ENCODE peak calls at places on chromosome 4, in five cellular contexts. Z, C, P, E and W are unnamed samples.

GRCh38 chr4:273312-274017 is 31.8 kb downstream of the ZNF732 start:
- DNase-seq in P (no peak), Z (no peak), E (no peak), C (no peak), W (no peak)

GRCh38 chr4:149553959-149554520 is 261.6 kb downstream of the IQCM start:
- DNase-seq in E (no peak), Z (no peak), P (no peak), C (no peak), W (no peak)

GRCh38 chr4:44120646-44121045 is 328.0 kb downstream of the KCTD8 start:
- DNase-seq in E (no peak), Z (no peak), P (no peak), C (no peak), W (no peak)

GRCh38 chr4:73092868-73093267 is 23.4 kb upstream of the COX18 start:
- DNase-seq in E (no peak), Z (no peak), P (no peak), C (no peak), W (no peak)

GRCh38 chr4:70637239-70637920 is 8.8 kb downstream of the ENAM start:
- DNase-seq in Z (no peak), C (no peak), E (no peak), P (no peak), W (no peak)

GRCh38 chr4:110033994-110034393 is 121.3 kb downstream of the EGF start:
- DNase-seq in Z (no peak), E (no peak), C (no peak), P (no peak), W (no peak)

GRCh38 chr4:90211174-90211573 is 84.0 kb downstream of the CCSER1 start:
- DNase-seq in P (no peak), E (no peak), Z (no peak), C (no peak), W (no peak)

GRCh38 chr4:169968999-169969398 is 57.2 kb downstream of the MFAP3L start:
- DNase-seq in P (no peak), E (no peak), C (no peak), Z (no peak), W (no peak)

GRCh38 chr4:14110407-14110806 is 482.9 kb upstream of the BOD1L1 start:
- DNase-seq in P (no peak), C (no peak), Z (no peak), E (no peak), W (no peak)

GRCh38 chr4:53558061-53558801 is 33.1 kb downstream of the LNX1 start:
- DNase-seq in E (no peak), Z (no peak), P (no peak), C (peak), W (no peak)

GRCh38 chr4:142817442-142817841 is 28.7 kb downstream of the INPP4B start:
- DNase-seq in P (peak), C (no peak), Z (peak), E (no peak), W (no peak)

GRCh38 chr4:183096276-183096965 is 2.6 kb upstream of the WWC2 start:
- DNase-seq in E (no peak), C (no peak), P (no peak), Z (no peak), W (no peak)

GRCh38 chr4:62644372-62644771 is 1444.2 kb downstream of the ADGRL3 start:
- DNase-seq in C (no peak), Z (no peak), P (peak), E (no peak), W (no peak)

GRCh38 chr4:41258783-41259182 is 2.1 kb downstream of the UCHL1 start:
- DNase-seq in P (peak), E (no peak), Z (no peak), C (peak), W (peak)

GRCh38 chr4:53009824-53010223 is 147.7 kb downstream of the RASL11B start:
- DNase-seq in E (no peak), P (no peak), C (no peak), Z (no peak), W (no peak)

GRCh38 chr4:24894243-24894642 is 18.6 kb downstream of the CCDC149 start:
- DNase-seq in P (no peak), E (no peak), Z (no peak), C (no peak), W (no peak)

GRCh38 chr4:151105454-151106032 is 6.1 kb downstream of the RPS3A start:
- DNase-seq in E (no peak), Z (no peak), C (no peak), P (no peak), W (no peak)

GRCh38 chr4:185839204-185839712 is 27.3 kb upstream of the SORBS2 start:
- DNase-seq in E (no peak), P (peak), Z (no peak), C (no peak), W (no peak)

GRCh38 chr4:93480452-93480851 is 348.1 kb upstream of the ATOH1 start:
- DNase-seq in E (no peak), P (no peak), C (no peak), Z (no peak), W (no peak)

GRCh38 chr4:95219109-95219508 is 329.7 kb downstream of the UNC5C start:
- DNase-seq in Z (no peak), P (no peak), C (no peak), E (no peak), W (no peak)

GRCh38 chr4:157992948-157993839 is 179.6 kb downstream of the GASK1B start:
- DNase-seq in Z (no peak), C (no peak), E (no peak), P (no peak), W (no peak)

GRCh38 chr4:164501074-164501473 is 252.9 kb upstream of the SMIM31 start:
- DNase-seq in E (no peak), Z (no peak), C (no peak), P (no peak), W (no peak)

GRCh38 chr4:71184195-71184781 is 154.5 kb upstream of the SLC4A4 start:
- DNase-seq in P (peak), C (no peak), Z (peak), E (no peak), W (peak)

GRCh38 chr4:103197765-103198110 is 405 bp downstream of the CENPE start:
- DNase-seq in E (no peak), C (no peak), P (no peak), Z (no peak), W (no peak)

GRCh38 chr4:11623726-11624037 is 195.0 kb upstream of the HS3ST1 start:
- DNase-seq in Z (no peak), P (peak), E (no peak), C (no peak), W (peak)

GRCh38 chr4:140645614-140646412 is 77.1 kb upstream of the UCP1 start:
- DNase-seq in Z (no peak), P (no peak), E (no peak), C (no peak), W (no peak)

GRCh38 chr4:130110760-130111159 is 1014.8 kb downstream of the C4orf33 start:
- DNase-seq in E (no peak), C (no peak), Z (no peak), P (no peak), W (no peak)

GRCh38 chr4:104416725-104417363 is 77.8 kb downstream of the CXXC4 start:
- DNase-seq in C (no peak), E (no peak), P (peak), Z (no peak), W (no peak)

GRCh38 chr4:3423952-3424351 is 17.8 kb upstream of the HGFAC start:
- DNase-seq in C (no peak), P (no peak), Z (no peak), E (no peak), W (no peak)

GRCh38 chr4:80393246-80393969 is 57.9 kb downstream of the CFAP299 start:
- DNase-seq in P (no peak), Z (no peak), E (no peak), C (no peak), W (no peak)

GRCh38 chr4:10622728-10623127 is 61.8 kb downstream of the CLNK start:
- DNase-seq in C (no peak), Z (no peak), P (peak), E (no peak), W (no peak)